ENCODE peak calls at places on chromosomes 5 and 9, in eight cellular contexts. One of them, this sample, is unnamed.

GRCh38 chr5:112240011-112240410 is 179.1 kb downstream of the EPB41L4A start:
- DNase-seq in globus pallidus: no peak
- DNase-seq in posterior cingulate gyrus: no peak
- DNase-seq in T-helper 1 cell: no peak
- DNase-seq in GM03348: no peak
- DNase-seq in NB4: no peak
- DNase-seq in frontal cortex: no peak
- DNase-seq in stimulated activated CD4-positive, alpha-beta T cell treated with anti-CD3 and anti-CD28 coated beads, Interleukin-4, amount 100 ng/mL, for 1 hour: no peak
- DNase-seq in this sample: no peak

GRCh38 chr5:57834829-57835554 is 352.4 kb upstream of the ACTBL2 start:
- DNase-seq in globus pallidus: no peak
- DNase-seq in posterior cingulate gyrus: no peak
- DNase-seq in T-helper 1 cell: no peak
- DNase-seq in GM03348: peak; percentile 9
- DNase-seq in NB4: no peak
- DNase-seq in frontal cortex: no peak
- DNase-seq in stimulated activated CD4-positive, alpha-beta T cell treated with anti-CD3 and anti-CD28 coated beads, Interleukin-4, amount 100 ng/mL, for 1 hour: no peak
- DNase-seq in this sample: no peak

GRCh38 chr9:5493597-5494511 is 16.5 kb upstream of the PDCD1LG2 start:
- DNase-seq in globus pallidus: peak; percentile 37
- DNase-seq in posterior cingulate gyrus: no peak
- DNase-seq in T-helper 1 cell: no peak
- DNase-seq in GM03348: peak; percentile 54
- DNase-seq in NB4: peak; percentile 72
- DNase-seq in frontal cortex: no peak
- DNase-seq in stimulated activated CD4-positive, alpha-beta T cell treated with anti-CD3 and anti-CD28 coated beads, Interleukin-4, amount 100 ng/mL, for 1 hour: peak; percentile 26
- DNase-seq in this sample: no peak

GRCh38 chr9:127583605-127584053 is 28.4 kb upstream of the STXBP1 start:
- DNase-seq in globus pallidus: no peak
- DNase-seq in posterior cingulate gyrus: no peak
- DNase-seq in T-helper 1 cell: no peak
- DNase-seq in GM03348: no peak
- DNase-seq in NB4: no peak
- DNase-seq in frontal cortex: no peak
- DNase-seq in stimulated activated CD4-positive, alpha-beta T cell treated with anti-CD3 and anti-CD28 coated beads, Interleukin-4, amount 100 ng/mL, for 1 hour: no peak
- DNase-seq in this sample: no peak

GRCh38 chr5:623531-623930 is 11.4 kb downstream of the CEP72 start:
- DNase-seq in globus pallidus: no peak
- DNase-seq in posterior cingulate gyrus: no peak
- DNase-seq in T-helper 1 cell: no peak
- DNase-seq in GM03348: no peak
- DNase-seq in NB4: no peak
- DNase-seq in frontal cortex: no peak
- DNase-seq in stimulated activated CD4-positive, alpha-beta T cell treated with anti-CD3 and anti-CD28 coated beads, Interleukin-4, amount 100 ng/mL, for 1 hour: no peak
- DNase-seq in this sample: no peak

GRCh38 chr9:76023715-76024195 is 133.3 kb downstream of the PCSK5 start:
- DNase-seq in globus pallidus: no peak
- DNase-seq in posterior cingulate gyrus: peak; percentile 14
- DNase-seq in T-helper 1 cell: peak; percentile 14
- DNase-seq in GM03348: no peak
- DNase-seq in NB4: no peak
- DNase-seq in frontal cortex: no peak
- DNase-seq in stimulated activated CD4-positive, alpha-beta T cell treated with anti-CD3 and anti-CD28 coated beads, Interleukin-4, amount 100 ng/mL, for 1 hour: peak; percentile 15
- DNase-seq in this sample: no peak

GRCh38 chr5:95817430-95817829 is 5.1 kb downstream of the GLRX start:
- DNase-seq in globus pallidus: no peak
- DNase-seq in posterior cingulate gyrus: no peak
- DNase-seq in T-helper 1 cell: no peak
- DNase-seq in GM03348: no peak
- DNase-seq in NB4: no peak
- DNase-seq in frontal cortex: no peak
- DNase-seq in stimulated activated CD4-positive, alpha-beta T cell treated with anti-CD3 and anti-CD28 coated beads, Interleukin-4, amount 100 ng/mL, for 1 hour: peak; percentile 42
- DNase-seq in this sample: no peak

GRCh38 chr9:37104183-37104889 is 16.0 kb upstream of the ZCCHC7 start:
- DNase-seq in globus pallidus: no peak
- DNase-seq in posterior cingulate gyrus: no peak
- DNase-seq in T-helper 1 cell: no peak
- DNase-seq in GM03348: peak; percentile 70
- DNase-seq in NB4: peak; percentile 58
- DNase-seq in frontal cortex: no peak
- DNase-seq in stimulated activated CD4-positive, alpha-beta T cell treated with anti-CD3 and anti-CD28 coated beads, Interleukin-4, amount 100 ng/mL, for 1 hour: peak; percentile 14
- DNase-seq in this sample: no peak

GRCh38 chr5:8769631-8770030 is 776.2 kb downstream of the SEMA5A start:
- DNase-seq in globus pallidus: no peak
- DNase-seq in posterior cingulate gyrus: no peak
- DNase-seq in T-helper 1 cell: no peak
- DNase-seq in GM03348: no peak
- DNase-seq in NB4: no peak
- DNase-seq in frontal cortex: no peak
- DNase-seq in stimulated activated CD4-positive, alpha-beta T cell treated with anti-CD3 and anti-CD28 coated beads, Interleukin-4, amount 100 ng/mL, for 1 hour: no peak
- DNase-seq in this sample: no peak

GRCh38 chr9:130911254-130912049 is 14.8 kb upstream of the QRFP start:
- DNase-seq in globus pallidus: no peak
- DNase-seq in posterior cingulate gyrus: no peak
- DNase-seq in T-helper 1 cell: no peak
- DNase-seq in GM03348: no peak
- DNase-seq in NB4: no peak
- DNase-seq in frontal cortex: no peak
- DNase-seq in stimulated activated CD4-positive, alpha-beta T cell treated with anti-CD3 and anti-CD28 coated beads, Interleukin-4, amount 100 ng/mL, for 1 hour: no peak
- DNase-seq in this sample: no peak

GRCh38 chr9:134957945-134958227 is 40.2 kb upstream of the FCN1 start:
- DNase-seq in globus pallidus: no peak
- DNase-seq in posterior cingulate gyrus: no peak
- DNase-seq in T-helper 1 cell: no peak
- DNase-seq in GM03348: no peak
- DNase-seq in NB4: no peak
- DNase-seq in frontal cortex: no peak
- DNase-seq in stimulated activated CD4-positive, alpha-beta T cell treated with anti-CD3 and anti-CD28 coated beads, Interleukin-4, amount 100 ng/mL, for 1 hour: no peak
- DNase-seq in this sample: no peak

GRCh38 chr9:132638240-132638639 is 31.5 kb downstream of the DDX31 start:
- DNase-seq in globus pallidus: no peak
- DNase-seq in posterior cingulate gyrus: no peak
- DNase-seq in T-helper 1 cell: no peak
- DNase-seq in GM03348: peak; percentile 20
- DNase-seq in NB4: no peak
- DNase-seq in frontal cortex: no peak
- DNase-seq in stimulated activated CD4-positive, alpha-beta T cell treated with anti-CD3 and anti-CD28 coated beads, Interleukin-4, amount 100 ng/mL, for 1 hour: no peak
- DNase-seq in this sample: no peak

GRCh38 chr5:74916831-74917710 is 50.9 kb upstream of the FAM169A start:
- DNase-seq in globus pallidus: no peak
- DNase-seq in posterior cingulate gyrus: no peak
- DNase-seq in T-helper 1 cell: no peak
- DNase-seq in GM03348: no peak
- DNase-seq in NB4: peak; percentile 5
- DNase-seq in frontal cortex: no peak
- DNase-seq in stimulated activated CD4-positive, alpha-beta T cell treated with anti-CD3 and anti-CD28 coated beads, Interleukin-4, amount 100 ng/mL, for 1 hour: no peak
- DNase-seq in this sample: no peak

GRCh38 chr5:39273314-39273954 is 54.1 kb upstream of the FYB1 start:
- DNase-seq in globus pallidus: no peak
- DNase-seq in posterior cingulate gyrus: no peak
- DNase-seq in T-helper 1 cell: no peak
- DNase-seq in GM03348: no peak
- DNase-seq in NB4: no peak
- DNase-seq in frontal cortex: no peak
- DNase-seq in stimulated activated CD4-positive, alpha-beta T cell treated with anti-CD3 and anti-CD28 coated beads, Interleukin-4, amount 100 ng/mL, for 1 hour: no peak
- DNase-seq in this sample: no peak

GRCh38 chr5:150642567-150642927 is 2.1 kb downstream of the SYNPO start:
- DNase-seq in globus pallidus: no peak
- DNase-seq in posterior cingulate gyrus: no peak
- DNase-seq in T-helper 1 cell: no peak
- DNase-seq in GM03348: peak; percentile 91
- DNase-seq in NB4: no peak
- DNase-seq in frontal cortex: no peak
- DNase-seq in stimulated activated CD4-positive, alpha-beta T cell treated with anti-CD3 and anti-CD28 coated beads, Interleukin-4, amount 100 ng/mL, for 1 hour: no peak
- DNase-seq in this sample: no peak

GRCh38 chr5:34762321-34762871 is 76.6 kb upstream of the TTC23L start:
- DNase-seq in globus pallidus: no peak
- DNase-seq in posterior cingulate gyrus: no peak
- DNase-seq in T-helper 1 cell: no peak
- DNase-seq in GM03348: peak; percentile 89
- DNase-seq in NB4: no peak
- DNase-seq in frontal cortex: no peak
- DNase-seq in stimulated activated CD4-positive, alpha-beta T cell treated with anti-CD3 and anti-CD28 coated beads, Interleukin-4, amount 100 ng/mL, for 1 hour: no peak
- DNase-seq in this sample: no peak